ENCODE peak calls at places on chromosome 2, in eight cellular contexts. One of them, this sample, is unnamed.

GRCh38 chr2:68855550-68855949 is 15.6 kb downstream of the BMP10 start:
- DNase-seq in tibial nerve: no peak
- DNase-seq in fibroblast of lung: no peak
- DNase-seq in PC-3: no peak
- DNase-seq in testis: no peak
- DNase-seq in brain microvascular endothelial cell: no peak
- DNase-seq in neural progenitor cell: no peak
- DNase-seq in dorsolateral prefrontal cortex: no peak
- DNase-seq in this sample: no peak

GRCh38 chr2:117698287-117698686 is 116.2 kb upstream of the DDX18 start:
- DNase-seq in tibial nerve: no peak
- DNase-seq in fibroblast of lung: no peak
- DNase-seq in PC-3: no peak
- DNase-seq in testis: no peak
- DNase-seq in brain microvascular endothelial cell: no peak
- DNase-seq in neural progenitor cell: no peak
- DNase-seq in dorsolateral prefrontal cortex: no peak
- DNase-seq in this sample: no peak

GRCh38 chr2:197141669-197142068 is 168.9 kb downstream of the ANKRD44 start:
- DNase-seq in tibial nerve: no peak
- DNase-seq in fibroblast of lung: no peak
- DNase-seq in PC-3: no peak
- DNase-seq in testis: no peak
- DNase-seq in brain microvascular endothelial cell: no peak
- DNase-seq in neural progenitor cell: no peak
- DNase-seq in dorsolateral prefrontal cortex: no peak
- DNase-seq in this sample: no peak

GRCh38 chr2:60316381-60317028 is 236.9 kb downstream of the BCL11A start:
- DNase-seq in tibial nerve: no peak
- DNase-seq in fibroblast of lung: no peak
- DNase-seq in PC-3: no peak
- DNase-seq in testis: no peak
- DNase-seq in brain microvascular endothelial cell: no peak
- DNase-seq in neural progenitor cell: peak
- DNase-seq in dorsolateral prefrontal cortex: no peak
- DNase-seq in this sample: no peak

GRCh38 chr2:37616674-37616999 is 54.8 kb downstream of the CDC42EP3 start:
- DNase-seq in tibial nerve: no peak
- DNase-seq in fibroblast of lung: peak
- DNase-seq in PC-3: no peak
- DNase-seq in testis: no peak
- DNase-seq in brain microvascular endothelial cell: no peak
- DNase-seq in neural progenitor cell: peak
- DNase-seq in dorsolateral prefrontal cortex: no peak
- DNase-seq in this sample: no peak

GRCh38 chr2:50492452-50492851 is 539.5 kb downstream of the NRXN1 start:
- DNase-seq in tibial nerve: no peak
- DNase-seq in fibroblast of lung: peak
- DNase-seq in PC-3: peak
- DNase-seq in testis: peak
- DNase-seq in brain microvascular endothelial cell: peak
- DNase-seq in neural progenitor cell: peak
- DNase-seq in dorsolateral prefrontal cortex: no peak
- DNase-seq in this sample: no peak

GRCh38 chr2:237695201-237695780 is 67.9 kb downstream of the LRRFIP1 start:
- DNase-seq in tibial nerve: no peak
- DNase-seq in fibroblast of lung: peak
- DNase-seq in PC-3: peak
- DNase-seq in testis: no peak
- DNase-seq in brain microvascular endothelial cell: peak
- DNase-seq in neural progenitor cell: no peak
- DNase-seq in dorsolateral prefrontal cortex: no peak
- DNase-seq in this sample: no peak

GRCh38 chr2:106868199-106868598 is 17.8 kb downstream of the ST6GAL2 start:
- DNase-seq in tibial nerve: no peak
- DNase-seq in fibroblast of lung: no peak
- DNase-seq in PC-3: no peak
- DNase-seq in testis: peak
- DNase-seq in brain microvascular endothelial cell: no peak
- DNase-seq in neural progenitor cell: peak
- DNase-seq in dorsolateral prefrontal cortex: no peak
- DNase-seq in this sample: no peak

GRCh38 chr2:10608273-10608672 is 81.5 kb downstream of the NOL10 start:
- DNase-seq in tibial nerve: no peak
- DNase-seq in fibroblast of lung: no peak
- DNase-seq in PC-3: peak
- DNase-seq in testis: no peak
- DNase-seq in brain microvascular endothelial cell: no peak
- DNase-seq in neural progenitor cell: no peak
- DNase-seq in dorsolateral prefrontal cortex: no peak
- DNase-seq in this sample: no peak

GRCh38 chr2:68745006-68745405 is 10.4 kb downstream of the ARHGAP25 start:
- DNase-seq in tibial nerve: no peak
- DNase-seq in fibroblast of lung: no peak
- DNase-seq in PC-3: no peak
- DNase-seq in testis: no peak
- DNase-seq in brain microvascular endothelial cell: no peak
- DNase-seq in neural progenitor cell: no peak
- DNase-seq in dorsolateral prefrontal cortex: no peak
- DNase-seq in this sample: peak

GRCh38 chr2:219041252-219041651 is at the start of gene CFAP65:
- DNase-seq in tibial nerve: no peak
- DNase-seq in fibroblast of lung: peak
- DNase-seq in PC-3: peak
- DNase-seq in testis: peak
- DNase-seq in brain microvascular endothelial cell: peak
- DNase-seq in neural progenitor cell: peak
- DNase-seq in dorsolateral prefrontal cortex: no peak
- DNase-seq in this sample: no peak

GRCh38 chr2:205850172-205850571 is 167.9 kb downstream of the NRP2 start:
- DNase-seq in tibial nerve: no peak
- DNase-seq in fibroblast of lung: no peak
- DNase-seq in PC-3: no peak
- DNase-seq in testis: no peak
- DNase-seq in brain microvascular endothelial cell: no peak
- DNase-seq in neural progenitor cell: no peak
- DNase-seq in dorsolateral prefrontal cortex: no peak
- DNase-seq in this sample: no peak

GRCh38 chr2:33081691-33082090 is 134.9 kb downstream of the LTBP1 start:
- DNase-seq in tibial nerve: no peak
- DNase-seq in fibroblast of lung: no peak
- DNase-seq in PC-3: no peak
- DNase-seq in testis: no peak
- DNase-seq in brain microvascular endothelial cell: no peak
- DNase-seq in neural progenitor cell: no peak
- DNase-seq in dorsolateral prefrontal cortex: no peak
- DNase-seq in this sample: no peak

GRCh38 chr2:174603280-174603679 is 5.7 kb upstream of the WIPF1 start:
- DNase-seq in tibial nerve: peak
- DNase-seq in fibroblast of lung: peak
- DNase-seq in PC-3: peak
- DNase-seq in testis: peak
- DNase-seq in brain microvascular endothelial cell: peak
- DNase-seq in neural progenitor cell: peak
- DNase-seq in dorsolateral prefrontal cortex: no peak
- DNase-seq in this sample: peak
- TF ChIP-seq CTCF in tibial nerve: peak
- TF ChIP-seq CTCF in fibroblast of lung: peak
- TF ChIP-seq CTCF in PC-3: peak
- TF ChIP-seq CTCF in testis: peak
- TF ChIP-seq CTCF in brain microvascular endothelial cell: peak
- TF ChIP-seq CTCF in neural progenitor cell: peak
- TF ChIP-seq CTCF in dorsolateral prefrontal cortex: peak
- TF ChIP-seq CTCF in this sample: no peak

GRCh38 chr2:18596993-18597392 is 7.6 kb upstream of the NT5C1B start:
- DNase-seq in tibial nerve: no peak
- DNase-seq in fibroblast of lung: no peak
- DNase-seq in PC-3: no peak
- DNase-seq in testis: no peak
- DNase-seq in brain microvascular endothelial cell: no peak
- DNase-seq in neural progenitor cell: no peak
- DNase-seq in dorsolateral prefrontal cortex: no peak
- DNase-seq in this sample: no peak

GRCh38 chr2:18598848-18599484 is 9.6 kb upstream of the NT5C1B start:
- DNase-seq in tibial nerve: no peak
- DNase-seq in fibroblast of lung: no peak
- DNase-seq in PC-3: no peak
- DNase-seq in testis: no peak
- DNase-seq in brain microvascular endothelial cell: no peak
- DNase-seq in neural progenitor cell: no peak
- DNase-seq in dorsolateral prefrontal cortex: no peak
- DNase-seq in this sample: no peak

GRCh38 chr2:18600255-18600613 is 10.9 kb upstream of the NT5C1B start:
- DNase-seq in tibial nerve: no peak
- DNase-seq in fibroblast of lung: no peak
- DNase-seq in PC-3: no peak
- DNase-seq in testis: no peak
- DNase-seq in brain microvascular endothelial cell: no peak
- DNase-seq in neural progenitor cell: no peak
- DNase-seq in dorsolateral prefrontal cortex: no peak
- DNase-seq in this sample: no peak

GRCh38 chr2:18597618-18598017 is 8.2 kb upstream of the NT5C1B start:
- DNase-seq in tibial nerve: no peak
- DNase-seq in fibroblast of lung: no peak
- DNase-seq in PC-3: no peak
- DNase-seq in testis: no peak
- DNase-seq in brain microvascular endothelial cell: no peak
- DNase-seq in neural progenitor cell: no peak
- DNase-seq in dorsolateral prefrontal cortex: no peak
- DNase-seq in this sample: no peak

DNA sequence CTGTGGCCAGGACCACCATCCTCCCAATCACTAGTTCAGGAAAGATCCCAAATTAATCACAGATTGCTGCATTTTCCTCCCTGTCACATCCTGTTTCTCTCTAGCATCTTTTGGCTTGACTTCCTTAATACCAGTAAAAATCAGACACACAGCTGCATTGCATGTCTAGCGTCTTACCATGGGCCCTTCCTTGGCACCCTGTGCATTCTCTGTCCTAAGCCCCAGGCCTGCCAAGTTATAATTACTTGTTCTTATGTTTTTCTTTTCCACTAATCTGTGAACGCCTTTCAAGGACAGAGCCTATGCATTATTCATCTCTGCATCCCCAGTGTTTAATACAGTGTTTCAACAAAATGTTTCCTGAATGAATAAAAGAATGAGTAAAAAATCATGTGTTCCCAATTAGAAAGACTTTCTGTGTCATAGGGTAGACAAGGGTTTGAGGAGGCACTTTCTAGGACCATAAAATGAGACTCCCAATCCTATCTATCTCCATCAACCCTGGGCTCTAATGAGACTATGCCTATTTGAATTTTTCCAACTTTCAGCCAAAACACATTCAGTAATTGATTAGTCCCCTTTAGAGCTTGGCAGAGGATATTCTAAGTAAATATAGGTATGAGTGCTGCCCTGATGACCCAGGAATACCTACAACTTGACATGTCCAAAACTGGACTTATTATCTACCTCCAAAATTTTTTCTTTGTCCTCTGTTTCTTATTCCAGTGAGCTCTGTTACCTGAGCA is 10.3 kb upstream of the NT5C1B start:
- DNase-seq in tibial nerve: no peak
- DNase-seq in fibroblast of lung: peak
- DNase-seq in PC-3: no peak
- DNase-seq in testis: no peak
- DNase-seq in brain microvascular endothelial cell: no peak
- DNase-seq in neural progenitor cell: no peak
- DNase-seq in dorsolateral prefrontal cortex: no peak
- DNase-seq in this sample: no peak
- H3K4me3 ChIP-seq in tibial nerve: no peak
- H3K4me3 ChIP-seq in fibroblast of lung: no peak
- H3K4me3 ChIP-seq in PC-3: no peak
- H3K4me3 ChIP-seq in testis: no peak
- H3K4me3 ChIP-seq in brain microvascular endothelial cell: no peak
- H3K4me3 ChIP-seq in neural progenitor cell: no peak
- H3K4me3 ChIP-seq in dorsolateral prefrontal cortex: no peak
- H3K4me3 ChIP-seq in this sample: no peak

GRCh38 chr2:133918141-133918540 is 335.7 kb upstream of the MGAT5 start:
- DNase-seq in tibial nerve: no peak
- DNase-seq in fibroblast of lung: no peak
- DNase-seq in PC-3: no peak
- DNase-seq in testis: no peak
- DNase-seq in brain microvascular endothelial cell: no peak
- DNase-seq in neural progenitor cell: no peak
- DNase-seq in dorsolateral prefrontal cortex: no peak
- DNase-seq in this sample: no peak

GRCh38 chr2:133919285-133919684 is 334.6 kb upstream of the MGAT5 start:
- DNase-seq in tibial nerve: no peak
- DNase-seq in fibroblast of lung: no peak
- DNase-seq in PC-3: no peak
- DNase-seq in testis: no peak
- DNase-seq in brain microvascular endothelial cell: no peak
- DNase-seq in neural progenitor cell: no peak
- DNase-seq in dorsolateral prefrontal cortex: no peak
- DNase-seq in this sample: no peak
- H3K27ac ChIP-seq in tibial nerve: no peak
- H3K27ac ChIP-seq in fibroblast of lung: no peak
- H3K27ac ChIP-seq in PC-3: no peak
- H3K27ac ChIP-seq in testis: no peak
- H3K27ac ChIP-seq in brain microvascular endothelial cell: no peak
- H3K27ac ChIP-seq in neural progenitor cell: no peak
- H3K27ac ChIP-seq in dorsolateral prefrontal cortex: no peak
- H3K27ac ChIP-seq in this sample: no peak

GRCh38 chr2:43142921-43143438 is 83.4 kb downstream of the ZFP36L2 start:
- DNase-seq in tibial nerve: no peak
- DNase-seq in fibroblast of lung: no peak
- DNase-seq in PC-3: no peak
- DNase-seq in testis: no peak
- DNase-seq in brain microvascular endothelial cell: no peak
- DNase-seq in neural progenitor cell: no peak
- DNase-seq in dorsolateral prefrontal cortex: no peak
- DNase-seq in this sample: no peak
- TF ChIP-seq CTCF in tibial nerve: no peak
- TF ChIP-seq CTCF in fibroblast of lung: no peak
- TF ChIP-seq CTCF in PC-3: peak
- TF ChIP-seq CTCF in testis: no peak
- TF ChIP-seq CTCF in brain microvascular endothelial cell: peak
- TF ChIP-seq CTCF in neural progenitor cell: no peak
- TF ChIP-seq CTCF in dorsolateral prefrontal cortex: no peak
- TF ChIP-seq CTCF in this sample: no peak

This sample was measured in right atrium auricular region.